ENCODE peak calls at places on chromosome 10, in four cellular contexts. One of them, this sample, is unnamed.

GRCh38 chr10:124643281-124644009 is 100.7 kb downstream of the FAM53B start:
- DNase-seq in NCI-H510A treated with DMSO at 0.1 percent for 48 hours: no peak
- DNase-seq in GM04504: no peak
- DNase-seq in stimulated activated CD4-positive, alpha-beta T cell treated with anti-CD3 and anti-CD28 coated beads, Interleukin-15, amount 100 ng/mL, for 1 hour: no peak
- DNase-seq in this sample: no peak

GRCh38 chr10:132411561-132412253 is 14.7 kb downstream of the PWWP2B start:
- DNase-seq in NCI-H510A treated with DMSO at 0.1 percent for 48 hours: peak; percentile 73
- DNase-seq in GM04504: no peak
- DNase-seq in stimulated activated CD4-positive, alpha-beta T cell treated with anti-CD3 and anti-CD28 coated beads, Interleukin-15, amount 100 ng/mL, for 1 hour: no peak
- DNase-seq in this sample: no peak

GRCh38 chr10:86958831-86959736 is 685 bp downstream of the SNCG start:
- DNase-seq in NCI-H510A treated with DMSO at 0.1 percent for 48 hours: no peak
- DNase-seq in GM04504: no peak
- DNase-seq in stimulated activated CD4-positive, alpha-beta T cell treated with anti-CD3 and anti-CD28 coated beads, Interleukin-15, amount 100 ng/mL, for 1 hour: no peak
- DNase-seq in this sample: no peak

GRCh38 chr10:63525021-63525420 is 3.8 kb downstream of the REEP3 start:
- DNase-seq in NCI-H510A treated with DMSO at 0.1 percent for 48 hours: no peak
- DNase-seq in GM04504: no peak
- DNase-seq in stimulated activated CD4-positive, alpha-beta T cell treated with anti-CD3 and anti-CD28 coated beads, Interleukin-15, amount 100 ng/mL, for 1 hour: no peak
- DNase-seq in this sample: no peak

GRCh38 chr10:86291616-86292340 is 74.8 kb downstream of the GRID1 start:
- DNase-seq in NCI-H510A treated with DMSO at 0.1 percent for 48 hours: no peak
- DNase-seq in GM04504: no peak
- DNase-seq in stimulated activated CD4-positive, alpha-beta T cell treated with anti-CD3 and anti-CD28 coated beads, Interleukin-15, amount 100 ng/mL, for 1 hour: no peak
- DNase-seq in this sample: no peak

GRCh38 chr10:114548662-114549061 is 109.4 kb downstream of the ABLIM1 start:
- DNase-seq in NCI-H510A treated with DMSO at 0.1 percent for 48 hours: peak; percentile 30
- DNase-seq in GM04504: peak; percentile 23
- DNase-seq in stimulated activated CD4-positive, alpha-beta T cell treated with anti-CD3 and anti-CD28 coated beads, Interleukin-15, amount 100 ng/mL, for 1 hour: no peak
- DNase-seq in this sample: no peak

GRCh38 chr10:26048756-26049155 is 114.7 kb downstream of the MYO3A start:
- DNase-seq in NCI-H510A treated with DMSO at 0.1 percent for 48 hours: no peak
- DNase-seq in GM04504: no peak
- DNase-seq in stimulated activated CD4-positive, alpha-beta T cell treated with anti-CD3 and anti-CD28 coated beads, Interleukin-15, amount 100 ng/mL, for 1 hour: no peak
- DNase-seq in this sample: no peak

GRCh38 chr10:79392020-79392398 is 44.7 kb downstream of the PPIF start:
- DNase-seq in NCI-H510A treated with DMSO at 0.1 percent for 48 hours: no peak
- DNase-seq in GM04504: no peak
- DNase-seq in stimulated activated CD4-positive, alpha-beta T cell treated with anti-CD3 and anti-CD28 coated beads, Interleukin-15, amount 100 ng/mL, for 1 hour: no peak
- DNase-seq in this sample: no peak

GRCh38 chr10:91034494-91035157 is 113.7 kb upstream of the ANKRD1 start:
- DNase-seq in NCI-H510A treated with DMSO at 0.1 percent for 48 hours: no peak
- DNase-seq in GM04504: no peak
- DNase-seq in stimulated activated CD4-positive, alpha-beta T cell treated with anti-CD3 and anti-CD28 coated beads, Interleukin-15, amount 100 ng/mL, for 1 hour: no peak
- DNase-seq in this sample: no peak